ENCODE peak calls at places on chromosome 5, in ten cellular contexts. J, L, W, R, S, C, A, M, P and E are unnamed samples.

GRCh38 chr5:131379723-131380122 is 115.9 kb downstream of the CDC42SE2 start:
- DNase-seq in J (no peak), L (no peak), W (peak), R (no peak), S (no peak), C (peak), A (no peak), M (peak), P (peak), E (no peak)

GRCh38 chr5:151107084-151107483 is 26.2 kb upstream of the TNIP1 start:
- DNase-seq in J (no peak), L (no peak), W (no peak), R (no peak), S (no peak), C (no peak), A (peak), M (no peak), P (no peak), E (no peak)

GRCh38 chr5:168219515-168220410 is 71.7 kb upstream of the WWC1 start:
- DNase-seq in J (peak), L (peak), W (peak), R (peak), S (no peak), C (peak), A (peak), M (peak), P (no peak), E (peak)

GRCh38 chr5:80963966-80964481 is 3.9 kb downstream of the RASGRF2 start:
- DNase-seq in J (peak), L (peak), W (no peak), R (no peak), S (no peak), C (peak), A (no peak), M (no peak), P (no peak), E (no peak)

GRCh38 chr5:176133877-176134276 is 104.3 kb upstream of the SIMC1 start:
- DNase-seq in J (no peak), L (no peak), W (no peak), R (peak), S (no peak), C (no peak), A (no peak), M (no peak), P (no peak), E (no peak)

GRCh38 chr5:157290981-157291711 is 25.2 kb downstream of the CYFIP2 start:
- DNase-seq in J (no peak), L (no peak), W (no peak), R (no peak), S (no peak), C (no peak), A (peak), M (no peak), P (no peak), E (no peak)

GRCh38 chr5:170747851-170748250 is 35.7 kb upstream of the GABRP start:
- DNase-seq in J (peak), L (peak), W (no peak), R (peak), S (no peak), C (no peak), A (no peak), M (no peak), P (no peak), E (peak)

GRCh38 chr5:158987231-158987630 is 112.5 kb downstream of the EBF1 start:
- DNase-seq in J (no peak), L (no peak), W (no peak), R (no peak), S (no peak), C (no peak), A (no peak), M (no peak), P (no peak), E (no peak)

GRCh38 chr5:68682400-68683152 is 411.2 kb upstream of the SLC30A5 start:
- DNase-seq in J (peak), L (no peak), W (no peak), R (no peak), S (no peak), C (no peak), A (peak), M (no peak), P (no peak), E (no peak)

GRCh38 chr5:132831095-132831860 is 831 bp upstream of the SHROOM1 start:
- DNase-seq in J (no peak), L (no peak), W (no peak), R (no peak), S (no peak), C (no peak), A (no peak), M (no peak), P (no peak), E (no peak)

GRCh38 chr5:36877667-36878420 is 1.3 kb downstream of the NIPBL start:
- DNase-seq in J (peak), L (peak), W (no peak), R (no peak), S (no peak), C (peak), A (no peak), M (no peak), P (no peak), E (no peak)

GRCh38 chr5:160548949-160549665 is 127.5 kb downstream of the PTTG1 start:
- DNase-seq in J (peak), L (peak), W (peak), R (no peak), S (no peak), C (no peak), A (no peak), M (no peak), P (no peak), E (no peak)

GRCh38 chr5:163727028-163727427 is 221.6 kb downstream of the MAT2B start:
- DNase-seq in J (no peak), L (no peak), W (no peak), R (no peak), S (no peak), C (no peak), A (no peak), M (no peak), P (no peak), E (no peak)

GRCh38 chr5:96214442-96215197 is 218.4 kb downstream of the PCSK1 start:
- DNase-seq in J (peak), L (no peak), W (no peak), R (no peak), S (no peak), C (peak), A (no peak), M (no peak), P (no peak), E (no peak)

GRCh38 chr5:122694884-122695283 is 80.0 kb upstream of the SNX2 start:
- DNase-seq in J (no peak), L (no peak), W (no peak), R (no peak), S (no peak), C (no peak), A (no peak), M (no peak), P (no peak), E (no peak)

GRCh38 chr5:317086-317811 is 4.3 kb upstream of the AHRR start:
- DNase-seq in J (peak), L (peak), W (peak), R (peak), S (no peak), C (peak), A (no peak), M (no peak), P (no peak), E (peak)

GRCh38 chr5:115389799-115390382 is 93.4 kb upstream of the CCDC112 start:
- DNase-seq in J (no peak), L (no peak), W (no peak), R (peak), S (no peak), C (no peak), A (peak), M (no peak), P (no peak), E (no peak)

GRCh38 chr5:54722846-54723433 is 205.4 kb downstream of the SNX18 start:
- DNase-seq in J (peak), L (peak), W (no peak), R (no peak), S (no peak), C (peak), A (no peak), M (no peak), P (no peak), E (no peak)
- TF ChIP-seq CTCF in J (no peak), L (no peak), W (no peak), R (no peak), S (no peak), C (no peak), A (no peak), M (no peak), P (no peak), E (no peak)

GRCh38 chr5:65037845-65038815 is 269.4 kb downstream of the CWC27 start:
- DNase-seq in J (no peak), L (no peak), W (no peak), R (peak), S (no peak), C (no peak), A (no peak), M (no peak), P (peak), E (no peak)
- TF ChIP-seq CTCF in J (peak), L (peak), W (peak), R (peak), S (peak), C (peak), A (no peak), M (peak), P (no peak), E (peak)

GRCh38 chr5:9513825-9514224 is 32.0 kb downstream of the SEMA5A start:
- DNase-seq in J (peak), L (peak), W (no peak), R (no peak), S (no peak), C (peak), A (no peak), M (no peak), P (no peak), E (no peak)
- TF ChIP-seq CTCF in J (peak), L (peak), W (peak), R (no peak), S (peak), C (peak), A (no peak), M (peak), P (no peak), E (peak)

GRCh38 chr5:74131256-74131655 is 505.3 kb downstream of the ARHGEF28 start:
- DNase-seq in J (no peak), L (no peak), W (no peak), R (no peak), S (no peak), C (no peak), A (no peak), M (no peak), P (no peak), E (no peak)
- TF ChIP-seq CTCF in J (no peak), L (no peak), W (no peak), R (no peak), S (no peak), C (no peak), A (no peak), M (no peak), P (no peak), E (no peak)

GRCh38 chr5:76388791-76389512 is 14.1 kb upstream of the IQGAP2 start:
- DNase-seq in J (no peak), L (no peak), W (no peak), R (no peak), S (no peak), C (no peak), A (no peak), M (no peak), P (no peak), E (no peak)
- TF ChIP-seq CTCF in J (no peak), L (no peak), W (no peak), R (no peak), S (no peak), C (no peak), A (no peak), M (no peak), P (no peak), E (no peak)

GRCh38 chr5:82185842-82186241 is 92.3 kb downstream of the RPS23 start:
- DNase-seq in J (no peak), L (no peak), W (no peak), R (no peak), S (no peak), C (no peak), A (no peak), M (no peak), P (no peak), E (no peak)

GRCh38 chr5:82183828-82184227 is 94.3 kb downstream of the RPS23 start:
- DNase-seq in J (peak), L (peak), W (no peak), R (no peak), S (no peak), C (peak), A (no peak), M (no peak), P (no peak), E (no peak)

GRCh38 chr5:82178378-82178777 is 99.8 kb downstream of the RPS23 start:
- DNase-seq in J (no peak), L (no peak), W (no peak), R (no peak), S (no peak), C (no peak), A (no peak), M (no peak), P (no peak), E (no peak)

GRCh38 chr5:82182662-82183061 is 95.5 kb downstream of the RPS23 start:
- DNase-seq in J (no peak), L (no peak), W (no peak), R (no peak), S (no peak), C (no peak), A (no peak), M (no peak), P (no peak), E (no peak)
- TF ChIP-seq CTCF in J (no peak), L (no peak), W (no peak), R (no peak), S (no peak), C (no peak), A (no peak), M (no peak), P (no peak), E (no peak)

GRCh38 chr5:174903333-174903732 is 179.0 kb downstream of the MSX2 start:
- DNase-seq in J (no peak), L (peak), W (no peak), R (no peak), S (no peak), C (no peak), A (no peak), M (no peak), P (no peak), E (no peak)
- TF ChIP-seq CTCF in J (no peak), L (peak), W (peak), R (peak), S (no peak), C (no peak), A (no peak), M (no peak), P (no peak), E (no peak)

GRCh38 chr5:50320131-50320749 is 120.8 kb downstream of the EMB start:
- DNase-seq in J (peak), L (no peak), W (no peak), R (no peak), S (no peak), C (no peak), A (no peak), M (no peak), P (no peak), E (no peak)
- TF ChIP-seq CTCF in J (no peak), L (peak), W (peak), R (no peak), S (no peak), C (peak), A (no peak), M (no peak), P (no peak), E (no peak)

GRCh38 chr5:173721259-173722232 is 105.1 kb upstream of the BOD1 start:
- DNase-seq in J (no peak), L (no peak), W (no peak), R (no peak), S (no peak), C (no peak), A (no peak), M (no peak), P (no peak), E (no peak)
- TF ChIP-seq CTCF in J (no peak), L (no peak), W (no peak), R (peak), S (no peak), C (no peak), A (no peak), M (no peak), P (no peak), E (peak)

DNA sequence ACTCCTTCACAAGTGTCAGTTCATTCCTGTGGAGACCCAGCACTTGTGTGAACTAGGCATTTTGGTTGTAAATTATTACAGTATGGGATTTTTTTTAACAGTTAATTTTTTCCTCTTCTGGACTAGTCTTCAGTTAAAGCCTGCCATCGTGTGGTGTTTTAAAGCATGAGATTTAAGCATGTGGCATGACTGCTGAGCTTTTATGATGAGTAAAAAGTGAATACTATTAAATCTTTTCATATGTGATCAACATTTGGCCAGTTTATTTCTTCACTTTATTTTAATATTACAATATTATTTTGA is 25.0 kb downstream of the LMNB1 start:
- DNase-seq in J (peak), L (peak), W (no peak), R (no peak), S (no peak), C (peak), A (no peak), M (peak), P (no peak), E (no peak)
- TF ChIP-seq CTCF in J (peak), L (peak), W (peak), R (no peak), S (peak), C (peak), A (no peak), M (peak), P (no peak), E (peak)